ENCODE peak calls at places on chromosome 18, in seven cellular contexts. One of them, this sample, is unnamed.

GRCh38 chr18:6120820-6121279 is 225.5 kb upstream of the TMEM200C start:
- DNase-seq in omental fat pad: no peak
- DNase-seq in CD8-positive, alpha-beta T cell: no peak
- DNase-seq in WTC11: no peak
- DNase-seq in RKO: no peak
- DNase-seq in HEK293T: no peak
- DNase-seq in NCI-H774: no peak
- DNase-seq in this sample: no peak

GRCh38 chr18:6525593-6525992 is 110.9 kb upstream of the L3MBTL4 start:
- DNase-seq in omental fat pad: no peak
- DNase-seq in CD8-positive, alpha-beta T cell: no peak
- DNase-seq in WTC11: no peak
- DNase-seq in RKO: no peak
- DNase-seq in HEK293T: no peak
- DNase-seq in NCI-H774: no peak
- DNase-seq in this sample: no peak

GRCh38 chr18:69400253-69400975 is at the start of gene DOK6:
- DNase-seq in omental fat pad: peak
- DNase-seq in CD8-positive, alpha-beta T cell: no peak
- DNase-seq in WTC11: peak
- DNase-seq in RKO: no peak
- DNase-seq in HEK293T: peak
- DNase-seq in NCI-H774: peak
- DNase-seq in this sample: no peak

GRCh38 chr18:9058426-9058825 is 44.1 kb upstream of the NDUFV2 start:
- DNase-seq in omental fat pad: no peak
- DNase-seq in CD8-positive, alpha-beta T cell: no peak
- DNase-seq in WTC11: no peak
- DNase-seq in RKO: no peak
- DNase-seq in HEK293T: no peak
- DNase-seq in NCI-H774: no peak
- DNase-seq in this sample: no peak

GRCh38 chr18:1015777-1016176 is 111.1 kb downstream of the ADCYAP1 start:
- DNase-seq in omental fat pad: no peak
- DNase-seq in CD8-positive, alpha-beta T cell: no peak
- DNase-seq in WTC11: no peak
- DNase-seq in RKO: no peak
- DNase-seq in HEK293T: no peak
- DNase-seq in NCI-H774: no peak
- DNase-seq in this sample: no peak

GRCh38 chr18:36786686-36787085 is 42.1 kb downstream of the TPGS2 start:
- DNase-seq in omental fat pad: no peak
- DNase-seq in CD8-positive, alpha-beta T cell: no peak
- DNase-seq in WTC11: no peak
- DNase-seq in RKO: no peak
- DNase-seq in HEK293T: no peak
- DNase-seq in NCI-H774: no peak
- DNase-seq in this sample: no peak

GRCh38 chr18:76903386-76903785 is 81.0 kb downstream of the ZNF236 start:
- DNase-seq in omental fat pad: no peak
- DNase-seq in CD8-positive, alpha-beta T cell: no peak
- DNase-seq in WTC11: no peak
- DNase-seq in RKO: no peak
- DNase-seq in HEK293T: no peak
- DNase-seq in NCI-H774: no peak
- DNase-seq in this sample: no peak

GRCh38 chr18:12515550-12515949 is 107.8 kb downstream of the PRELID3A start:
- DNase-seq in omental fat pad: no peak
- DNase-seq in CD8-positive, alpha-beta T cell: no peak
- DNase-seq in WTC11: no peak
- DNase-seq in RKO: no peak
- DNase-seq in HEK293T: no peak
- DNase-seq in NCI-H774: no peak
- DNase-seq in this sample: no peak

GRCh38 chr18:6009751-6010150 is 114.4 kb upstream of the TMEM200C start:
- DNase-seq in omental fat pad: no peak
- DNase-seq in CD8-positive, alpha-beta T cell: no peak
- DNase-seq in WTC11: no peak
- DNase-seq in RKO: no peak
- DNase-seq in HEK293T: no peak
- DNase-seq in NCI-H774: no peak
- DNase-seq in this sample: no peak

GRCh38 chr18:62644773-62645172 is 70.6 kb upstream of the PHLPP1 start:
- DNase-seq in omental fat pad: no peak
- DNase-seq in CD8-positive, alpha-beta T cell: no peak
- DNase-seq in WTC11: no peak
- DNase-seq in RKO: no peak
- DNase-seq in HEK293T: no peak
- DNase-seq in NCI-H774: no peak
- DNase-seq in this sample: no peak

GRCh38 chr18:7754725-7755181 is 187.6 kb downstream of the PTPRM start:
- DNase-seq in omental fat pad: no peak
- DNase-seq in CD8-positive, alpha-beta T cell: no peak
- DNase-seq in WTC11: no peak
- DNase-seq in RKO: no peak
- DNase-seq in HEK293T: no peak
- DNase-seq in NCI-H774: no peak
- DNase-seq in this sample: no peak

GRCh38 chr18:54888933-54889332 is 60.7 kb downstream of the RAB27B start:
- DNase-seq in omental fat pad: no peak
- DNase-seq in CD8-positive, alpha-beta T cell: no peak
- DNase-seq in WTC11: no peak
- DNase-seq in RKO: no peak
- DNase-seq in HEK293T: no peak
- DNase-seq in NCI-H774: no peak
- DNase-seq in this sample: no peak

GRCh38 chr18:28030458-28030857 is 146.5 kb downstream of the CDH2 start:
- DNase-seq in omental fat pad: no peak
- DNase-seq in CD8-positive, alpha-beta T cell: no peak
- DNase-seq in WTC11: no peak
- DNase-seq in RKO: no peak
- DNase-seq in HEK293T: no peak
- DNase-seq in NCI-H774: no peak
- DNase-seq in this sample: no peak

GRCh38 chr18:63619661-63620060 is 24.4 kb downstream of the SERPINB4 start:
- DNase-seq in omental fat pad: no peak
- DNase-seq in CD8-positive, alpha-beta T cell: no peak
- DNase-seq in WTC11: no peak
- DNase-seq in RKO: no peak
- DNase-seq in HEK293T: no peak
- DNase-seq in NCI-H774: no peak
- DNase-seq in this sample: no peak

GRCh38 chr18:68740966-68741365 is 26.1 kb upstream of the TMX3 start:
- DNase-seq in omental fat pad: no peak
- DNase-seq in CD8-positive, alpha-beta T cell: no peak
- DNase-seq in WTC11: no peak
- DNase-seq in RKO: no peak
- DNase-seq in HEK293T: no peak
- DNase-seq in NCI-H774: no peak
- DNase-seq in this sample: no peak

GRCh38 chr18:79681484-79682387 is 2.1 kb downstream of the CTDP1 start:
- DNase-seq in omental fat pad: no peak
- DNase-seq in CD8-positive, alpha-beta T cell: peak
- DNase-seq in WTC11: no peak
- DNase-seq in RKO: peak
- DNase-seq in HEK293T: no peak
- DNase-seq in NCI-H774: no peak
- DNase-seq in this sample: no peak

GRCh38 chr18:3321133-3321812 is 59.3 kb downstream of the MYL12B start:
- DNase-seq in omental fat pad: no peak
- DNase-seq in CD8-positive, alpha-beta T cell: no peak
- DNase-seq in WTC11: no peak
- DNase-seq in RKO: peak
- DNase-seq in HEK293T: no peak
- DNase-seq in NCI-H774: no peak
- DNase-seq in this sample: no peak

GRCh38 chr18:76260941-76261472 is 234.0 kb downstream of the ZNF516 start:
- DNase-seq in omental fat pad: no peak
- DNase-seq in CD8-positive, alpha-beta T cell: no peak
- DNase-seq in WTC11: peak
- DNase-seq in RKO: no peak
- DNase-seq in HEK293T: no peak
- DNase-seq in NCI-H774: no peak
- DNase-seq in this sample: no peak

GRCh38 chr18:55731594-55732042 is 143.6 kb upstream of the TCF4 start:
- DNase-seq in omental fat pad: no peak
- DNase-seq in CD8-positive, alpha-beta T cell: no peak
- DNase-seq in WTC11: no peak
- DNase-seq in RKO: no peak
- DNase-seq in HEK293T: no peak
- DNase-seq in NCI-H774: no peak
- DNase-seq in this sample: no peak